ENCODE peak calls at places on chromosome X, in ten cellular contexts. P, I, V, J, K, W, L, Y, Q and C are unnamed samples.

GRCh38 chrX:130093271-130093670 is 17.0 kb downstream of the ELF4 start:
- DNase-seq in P (no peak), I (no peak), V (no peak), J (no peak), K (no peak), W (no peak), L (no peak), Y (no peak), Q (no peak), C (no peak)

GRCh38 chrX:136906921-136907510 is 26.5 kb upstream of the RBMX start:
- DNase-seq in P (no peak), I (no peak), V (no peak), J (no peak), K (no peak), W (no peak), L (no peak), Y (no peak), Q (no peak), C (no peak)

GRCh38 chrX:1093112-1093511 is 119.3 kb downstream of the CRLF2 start:
- DNase-seq in P (no peak), I (no peak), V (no peak), J (no peak), K (no peak), W (no peak), L (no peak), Y (no peak), Q (no peak), C (no peak)

GRCh38 chrX:129875669-129876068 is 30.3 kb upstream of the UTP14A start:
- DNase-seq in P (peak), I (no peak), V (no peak), J (peak), K (peak), W (peak), L (no peak), Y (no peak), Q (peak), C (no peak)

GRCh38 chrX:22526339-22526738 is 253.6 kb downstream of the CBLL2 start:
- DNase-seq in P (no peak), I (no peak), V (no peak), J (peak), K (peak), W (peak), L (peak), Y (no peak), Q (no peak), C (no peak)

GRCh38 chrX:19740744-19741143 is 146.7 kb downstream of the SH3KBP1 start:
- DNase-seq in P (no peak), I (no peak), V (no peak), J (no peak), K (no peak), W (no peak), L (no peak), Y (no peak), Q (no peak), C (no peak)

GRCh38 chrX:153878969-153879653 is 6.9 kb downstream of the L1CAM start:
- DNase-seq in P (no peak), I (no peak), V (no peak), J (no peak), K (no peak), W (no peak), L (peak), Y (no peak), Q (no peak), C (no peak)

GRCh38 chrX:39692796-39693195 is 405.0 kb downstream of the BCOR start:
- DNase-seq in P (no peak), I (no peak), V (no peak), J (no peak), K (no peak), W (no peak), L (no peak), Y (no peak), Q (no peak), C (no peak)

GRCh38 chrX:154489182-154489581 is 1.2 kb downstream of the SLC10A3 start:
- DNase-seq in P (no peak), I (no peak), V (no peak), J (no peak), K (no peak), W (no peak), L (no peak), Y (no peak), Q (no peak), C (no peak)

GRCh38 chrX:15853586-15854079 is 980 bp downstream of the AP1S2 start:
- DNase-seq in P (no peak), I (no peak), V (no peak), J (peak), K (peak), W (no peak), L (no peak), Y (no peak), Q (no peak), C (no peak)

GRCh38 chrX:39125834-39126233 is 324.6 kb downstream of the MID1IP1 start:
- DNase-seq in P (peak), I (no peak), V (no peak), J (no peak), K (no peak), W (no peak), L (no peak), Y (no peak), Q (no peak), C (no peak)

GRCh38 chrX:130211415-130212186 is 39.8 kb downstream of the RAB33A start:
- DNase-seq in P (no peak), I (no peak), V (no peak), J (no peak), K (no peak), W (no peak), L (no peak), Y (no peak), Q (no peak), C (no peak)

GRCh38 chrX:18290200-18290599 is 64.3 kb downstream of the SCML2 start:
- DNase-seq in P (no peak), I (no peak), V (no peak), J (peak), K (no peak), W (no peak), L (no peak), Y (no peak), Q (no peak), C (no peak)

GRCh38 chrX:114152130-114152529 is 431.8 kb upstream of the HTR2C start:
- DNase-seq in P (no peak), I (no peak), V (no peak), J (peak), K (peak), W (peak), L (no peak), Y (no peak), Q (no peak), C (no peak)

GRCh38 chrX:63784346-63784901 is 590 bp downstream of the ARHGEF9 start:
- DNase-seq in P (no peak), I (no peak), V (no peak), J (no peak), K (no peak), W (no peak), L (no peak), Y (no peak), Q (no peak), C (no peak)

GRCh38 chrX:107823456-107823855 is 2.2 kb upstream of the MID2 start:
- DNase-seq in P (no peak), I (no peak), V (no peak), J (peak), K (peak), W (no peak), L (no peak), Y (no peak), Q (no peak), C (no peak)

GRCh38 chrX:65997978-65998717 is 41.7 kb downstream of the VSIG4 start:
- DNase-seq in P (peak), I (no peak), V (no peak), J (no peak), K (no peak), W (no peak), L (no peak), Y (no peak), Q (no peak), C (no peak)

GRCh38 chrX:136909119-136909705 is 28.7 kb upstream of the RBMX start:
- DNase-seq in P (peak), I (peak), V (peak), J (peak), K (peak), W (peak), L (peak), Y (peak), Q (no peak), C (peak)

GRCh38 chrX:1442724-1443367 is 9.9 kb downstream of the ASMTL start:
- DNase-seq in P (no peak), I (no peak), V (no peak), J (no peak), K (no peak), W (no peak), L (no peak), Y (no peak), Q (no peak), C (no peak)

GRCh38 chrX:126580877-126581276 is 28.3 kb upstream of the DCAF12L1 start:
- DNase-seq in P (no peak), I (no peak), V (no peak), J (no peak), K (no peak), W (no peak), L (no peak), Y (no peak), Q (no peak), C (no peak)

GRCh38 chrX:19772306-19772705 is 115.1 kb downstream of the SH3KBP1 start:
- DNase-seq in P (no peak), I (no peak), V (no peak), J (peak), K (no peak), W (no peak), L (no peak), Y (no peak), Q (no peak), C (no peak)

GRCh38 chrX:153924149-153924861 is 1.8 kb downstream of the ARHGAP4 start:
- DNase-seq in P (peak), I (peak), V (no peak), J (peak), K (peak), W (no peak), L (no peak), Y (no peak), Q (no peak), C (no peak)

GRCh38 chrX:116345953-116346352 is 90.5 kb upstream of the SLC6A14 start:
- DNase-seq in P (no peak), I (no peak), V (no peak), J (no peak), K (no peak), W (no peak), L (no peak), Y (no peak), Q (no peak), C (no peak)

GRCh38 chrX:129520151-129520550 is 3.1 kb downstream of the SMARCA1 start:
- DNase-seq in P (no peak), I (no peak), V (no peak), J (no peak), K (no peak), W (no peak), L (no peak), Y (no peak), Q (no peak), C (no peak)

GRCh38 chrX:123580871-123581270 is 152.0 kb downstream of the THOC2 start:
- DNase-seq in P (no peak), I (no peak), V (no peak), J (no peak), K (no peak), W (no peak), L (no peak), Y (no peak), Q (no peak), C (no peak)

GRCh38 chrX:265502-265901 is 15.7 kb upstream of the PLCXD1 start:
- DNase-seq in P (no peak), I (no peak), V (no peak), J (no peak), K (no peak), W (no peak), L (no peak), Y (no peak), Q (no peak), C (no peak)

GRCh38 chrX:15530318-15530717 is 29.7 kb downstream of the BMX start:
- DNase-seq in P (no peak), I (no peak), V (no peak), J (no peak), K (no peak), W (no peak), L (no peak), Y (no peak), Q (no peak), C (no peak)

GRCh38 chrX:9829308-9830267 is 43.4 kb downstream of the SHROOM2 start:
- DNase-seq in P (no peak), I (no peak), V (no peak), J (peak), K (peak), W (peak), L (peak), Y (no peak), Q (no peak), C (no peak)

GRCh38 chrX:1424452-1424851 is 28.3 kb downstream of the ASMTL start:
- DNase-seq in P (no peak), I (peak), V (no peak), J (no peak), K (no peak), W (no peak), L (no peak), Y (no peak), Q (no peak), C (no peak)

GRCh38 chrX:120213438-120214265 is 37.0 kb upstream of the ZBTB33 start:
- DNase-seq in P (peak), I (peak), V (no peak), J (peak), K (peak), W (peak), L (peak), Y (peak), Q (peak), C (peak)

DNA sequence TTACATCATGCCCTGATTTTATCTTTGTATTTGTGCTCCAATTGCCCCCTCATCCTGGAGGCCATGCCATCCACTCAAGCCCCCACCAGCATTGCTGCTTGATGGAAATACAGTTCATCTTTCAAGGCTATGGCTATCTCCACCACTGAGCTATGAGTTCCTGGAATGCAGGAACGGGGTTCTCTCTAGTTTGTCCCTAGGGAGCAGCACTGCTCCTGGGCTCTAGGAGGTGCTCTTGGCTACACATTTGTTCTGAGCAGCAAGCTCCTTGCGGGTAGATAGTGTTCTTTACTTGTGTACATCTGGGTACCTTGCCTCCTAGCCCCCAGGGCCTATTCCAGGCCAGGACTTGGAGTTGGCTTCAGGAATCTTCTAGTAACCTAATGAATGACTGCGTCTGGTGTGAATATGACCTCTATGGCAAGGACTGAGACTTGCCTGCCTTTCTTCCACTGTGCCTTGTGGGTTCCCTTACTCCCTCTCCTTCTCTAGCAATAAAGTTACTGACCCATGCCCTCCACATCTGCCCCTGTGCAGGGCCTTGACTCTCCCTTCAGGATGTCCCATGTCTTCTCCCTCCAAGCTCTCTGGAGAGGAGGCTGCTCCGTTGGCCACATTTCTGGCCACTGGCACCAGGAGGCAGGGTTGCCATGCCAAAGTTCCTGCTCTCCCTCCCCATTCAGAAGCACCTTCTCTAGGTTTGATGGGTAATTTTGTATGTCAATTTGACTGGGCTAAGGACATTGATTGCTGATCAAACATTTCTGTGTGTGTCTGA is 7.6 kb downstream of the CITED1 start:
- DNase-seq in P (no peak), I (no peak), V (no peak), J (peak), K (peak), W (no peak), L (no peak), Y (no peak), Q (no peak), C (no peak)
- TF ChIP-seq CTCF in P (peak), I (no peak), V (peak), J (peak), K (peak), W (no peak), L (peak), Y (peak), Q (peak), C (no peak)

DNA sequence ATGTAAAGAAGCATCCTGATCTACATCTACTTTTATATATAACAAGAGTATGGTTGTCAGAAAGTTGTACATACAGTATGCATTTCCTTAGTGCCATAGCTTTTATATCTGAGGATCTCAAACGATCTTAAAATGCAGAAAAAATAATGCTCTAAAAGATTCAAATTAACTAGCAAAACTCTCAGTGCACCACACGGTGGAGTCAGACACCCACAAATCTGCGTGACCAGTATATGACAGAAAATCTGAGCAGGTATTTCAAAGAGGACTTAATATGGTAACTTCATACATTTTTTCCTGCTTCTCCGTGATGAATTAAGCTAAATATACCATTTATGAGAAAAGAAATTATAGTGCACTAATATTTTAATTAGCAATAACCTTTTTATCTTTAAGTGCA is 803.0 kb downstream of the DMD start:
- DNase-seq in P (no peak), I (peak), V (no peak), J (peak), K (no peak), W (no peak), L (no peak), Y (no peak), Q (no peak), C (peak)
- TF ChIP-seq CTCF in P (no peak), I (no peak), V (no peak), J (no peak), K (peak), W (no peak), L (peak), Y (peak), Q (no peak), C (no peak)

DNA sequence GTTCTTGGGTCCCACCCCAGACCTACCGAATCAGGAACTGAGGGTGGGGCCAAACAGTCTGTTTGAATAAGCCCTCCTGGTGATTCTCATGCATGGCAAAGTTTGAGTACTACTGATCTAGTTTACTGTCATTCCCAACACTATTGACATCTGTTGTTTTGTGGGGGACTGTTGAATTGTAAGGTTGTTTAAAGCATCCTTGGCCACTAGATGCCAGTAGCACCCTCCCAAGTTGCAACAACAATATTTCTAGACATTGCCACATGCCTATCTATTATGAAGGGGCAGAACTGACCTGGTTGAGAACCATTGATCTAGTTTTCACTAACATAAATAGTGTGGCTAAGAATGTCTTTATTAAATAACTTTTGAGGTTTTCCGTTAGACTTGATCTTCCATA is 15.1 kb downstream of the TAF9B start:
- DNase-seq in P (no peak), I (no peak), V (no peak), J (no peak), K (no peak), W (no peak), L (no peak), Y (no peak), Q (no peak), C (no peak)
- TF ChIP-seq CTCF in P (no peak), I (no peak), V (no peak), J (peak), K (peak), W (no peak), L (no peak), Y (peak), Q (no peak), C (no peak)

DNA sequence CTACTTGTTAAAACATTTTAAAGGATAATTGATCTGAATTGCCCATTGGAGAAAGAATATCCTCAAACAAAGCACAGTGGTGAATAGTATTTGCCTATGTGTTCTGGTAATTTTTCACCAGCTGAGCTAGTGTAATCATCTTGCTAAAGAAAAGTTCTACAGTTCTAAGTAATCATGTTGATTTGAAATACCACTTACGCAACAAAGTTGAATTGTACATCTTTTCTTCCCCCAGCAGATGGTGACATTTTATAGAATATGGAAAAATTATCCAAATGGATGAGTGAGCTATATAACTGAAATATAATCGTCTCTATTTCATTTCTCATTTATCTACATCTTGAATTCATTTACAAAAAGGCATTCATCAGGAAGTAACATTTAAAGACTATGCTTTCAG is 9.7 kb upstream of the ZNF674 start:
- DNase-seq in P (no peak), I (no peak), V (no peak), J (peak), K (no peak), W (no peak), L (no peak), Y (no peak), Q (no peak), C (no peak)
- TF ChIP-seq CTCF in P (peak), I (peak), V (peak), J (peak), K (peak), W (peak), L (peak), Y (no peak), Q (no peak), C (no peak)

GRCh38 chrX:64885850-64886249 is 90.4 kb downstream of the ZC4H2 start:
- DNase-seq in P (peak), I (no peak), V (no peak), J (no peak), K (no peak), W (no peak), L (no peak), Y (no peak), Q (no peak), C (peak)
- TF ChIP-seq CTCF in P (peak), I (peak), V (peak), J (peak), K (peak), W (peak), L (peak), Y (peak), Q (peak), C (peak)

DNA sequence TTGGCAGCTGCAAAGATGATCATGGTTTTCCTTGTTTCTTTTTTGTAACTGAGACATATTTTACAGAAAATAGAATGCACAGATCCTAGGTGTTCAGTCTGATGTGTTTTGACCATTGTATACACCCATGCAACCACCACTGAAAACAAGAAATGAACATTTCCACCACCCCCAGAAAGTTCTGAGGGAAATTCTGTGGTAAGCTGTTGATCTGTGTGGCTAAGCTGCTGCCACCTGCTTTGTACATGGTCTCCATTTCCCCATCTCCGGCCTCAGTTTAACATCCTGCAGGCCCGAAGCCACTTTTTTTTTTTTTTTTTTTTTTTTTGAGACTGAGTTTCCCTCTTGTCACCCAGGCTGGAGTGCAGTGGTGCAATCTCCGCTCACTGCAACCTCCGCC is 65.3 kb downstream of the NYX start:
- DNase-seq in P (no peak), I (no peak), V (no peak), J (no peak), K (no peak), W (no peak), L (peak), Y (no peak), Q (no peak), C (no peak)
- TF ChIP-seq CTCF in P (no peak), I (no peak), V (no peak), J (no peak), K (no peak), W (no peak), L (no peak), Y (no peak), Q (no peak), C (no peak)

GRCh38 chrX:48474127-48474526 is 1.9 kb upstream of the FTSJ1 start:
- DNase-seq in P (no peak), I (peak), V (no peak), J (peak), K (no peak), W (no peak), L (no peak), Y (no peak), Q (no peak), C (peak)
- TF ChIP-seq CTCF in P (no peak), I (no peak), V (no peak), J (peak), K (peak), W (no peak), L (peak), Y (peak), Q (no peak), C (no peak)